ENCODE peak calls at places on chromosomes 6 and 20, in six cellular contexts. V is stimulated activated CD4-positive, alpha-beta T cell treated with anti-CD3 and anti-CD28 coated beads, Interleukin-4, amount 100 ng/mL, for 4 hours; S is progenitor cell of endocrine pancreas; K is stimulated activated CD8-positive, alpha-beta memory T cell treated with anti-CD3 and anti-CD28 coated beads, Interleukin-12 subunit alpha, Interleukin-12 subunit beta, amount 100 ng/mL, for 1 hour; Q is NCI-H1105; Z is GF-D8. I is an unnamed sample.

GRCh38 chr6:15296735-15297134 is 50.9 kb downstream of the JARID2 start:
- DNase-seq in Z (peak; percentile 69), Q (no peak), V (no peak), K (no peak), S (no peak), I (no peak)

GRCh38 chr20:4171538-4172116 is 156.3 kb upstream of the RNF24 start:
- DNase-seq in Q (no peak), Z (no peak), S (no peak), K (no peak), V (no peak), I (no peak)

GRCh38 chr6:40754481-40755045 is 167.4 kb upstream of the LRFN2 start:
- DNase-seq in Z (no peak), S (no peak), K (no peak), Q (no peak), V (no peak), I (no peak)

GRCh38 chr6:15310680-15311079 is 64.8 kb downstream of the JARID2 start:
- DNase-seq in S (no peak), Z (no peak), K (no peak), V (no peak), Q (no peak), I (no peak)

GRCh38 chr20:13274311-13274965 is 53.4 kb downstream of the ISM1 start:
- DNase-seq in Z (no peak), K (no peak), S (no peak), Q (peak; percentile 53), V (no peak), I (no peak)

GRCh38 chr6:75287424-75287823 is 2.8 kb upstream of the TMEM30A start:
- DNase-seq in Z (no peak), K (no peak), V (no peak), Q (no peak), S (no peak), I (no peak)

GRCh38 chr6:122008105-122009100 is 391.0 kb upstream of the HSF2 start:
- DNase-seq in K (no peak), Q (no peak), V (no peak), S (no peak), Z (no peak), I (no peak)

GRCh38 chr6:23013776-23014175 is 444.4 kb downstream of the HDGFL1 start:
- DNase-seq in S (no peak), K (no peak), Z (no peak), V (no peak), Q (no peak), I (no peak)

GRCh38 chr6:148969679-148970078 is 222.8 kb downstream of the UST start:
- DNase-seq in S (no peak), V (no peak), Z (no peak), Q (no peak), K (no peak), I (no peak)

GRCh38 chr6:5084787-5085637 is at the start of gene PPP1R3G:
- DNase-seq in K (no peak), S (no peak), Z (no peak), V (no peak), Q (peak; percentile 17), I (no peak)

GRCh38 chr6:1229808-1230207 is 82.1 kb upstream of the FOXQ1 start:
- DNase-seq in Z (no peak), S (no peak), Q (no peak), V (no peak), K (no peak), I (no peak)

GRCh38 chr6:156555117-156555516 is 222.1 kb upstream of the ARID1B start:
- DNase-seq in K (no peak), Z (no peak), Q (no peak), S (no peak), V (no peak), I (no peak)

GRCh38 chr6:85498596-85499258 is 48.8 kb downstream of the NT5E start:
- DNase-seq in S (no peak), Q (peak; percentile 43), V (no peak), K (no peak), Z (peak; percentile 66), I (no peak)

GRCh38 chr20:3340443-3340842 is 67.0 kb downstream of the DNAAF9 start:
- DNase-seq in V (no peak), Q (no peak), Z (peak; percentile 67), S (no peak), K (no peak), I (no peak)

GRCh38 chr20:24588725-24589340 is 119.4 kb downstream of the SYNDIG1 start:
- DNase-seq in S (no peak), Q (no peak), K (no peak), Z (no peak), V (no peak), I (no peak)

GRCh38 chr6:129236110-129236509 is 353.2 kb downstream of the LAMA2 start:
- DNase-seq in K (no peak), Q (no peak), S (no peak), V (no peak), Z (no peak), I (no peak)

GRCh38 chr6:105608711-105609374 is 206.0 kb upstream of the PREP start:
- DNase-seq in S (no peak), V (no peak), Z (no peak), K (no peak), Q (no peak), I (no peak)

GRCh38 chr20:51767018-51767866 is 948 bp downstream of the ATP9A start:
- DNase-seq in V (peak; percentile 39), Z (no peak), K (peak; percentile 2), Q (peak; percentile 95), S (peak; percentile 87), I (no peak)

GRCh38 chr6:56799966-56800365 is 154.9 kb upstream of the BEND6 start:
- DNase-seq in Z (no peak), K (no peak), S (no peak), Q (no peak), V (no peak), I (no peak)

GRCh38 chr6:1551236-1551635 is 58.5 kb upstream of the FOXC1 start:
- DNase-seq in S (no peak), K (no peak), Z (no peak), V (no peak), Q (no peak), I (no peak)

GRCh38 chr20:6664574-6664973 is 102.9 kb upstream of the BMP2 start:
- DNase-seq in V (no peak), Z (no peak), K (no peak), Q (no peak), S (no peak), I (no peak)

GRCh38 chr6:90458353-90459224 is 128.3 kb downstream of the MAP3K7 start:
- DNase-seq in S (no peak), V (peak; percentile 90), K (peak; percentile 38), Q (no peak), Z (no peak), I (no peak)

GRCh38 chr20:23094927-23095326 is 8.8 kb upstream of the CD93 start:
- DNase-seq in Q (no peak), S (no peak), K (no peak), Z (no peak), V (no peak), I (no peak)

GRCh38 chr6:108133594-108134179 is 32.1 kb upstream of the NR2E1 start:
- DNase-seq in K (no peak), V (no peak), Q (peak; percentile 75), S (peak; percentile 82), Z (no peak), I (no peak)

GRCh38 chr6:56040271-56040670 is 164.9 kb upstream of the BMP5 start:
- DNase-seq in Z (no peak), V (no peak), Q (no peak), K (no peak), S (no peak), I (no peak)

GRCh38 chr6:47915017-47915416 is 133.2 kb downstream of the OPN5 start:
- DNase-seq in K (no peak), Q (no peak), V (no peak), Z (no peak), S (no peak), I (no peak)

GRCh38 chr20:53023717-53024116 is 51.6 kb downstream of the TSHZ2 start:
- DNase-seq in K (no peak), S (no peak), V (no peak), Z (no peak), Q (no peak), I (no peak)

GRCh38 chr6:21922086-21922485 is 328.5 kb downstream of the SOX4 start:
- DNase-seq in Q (no peak), S (no peak), K (no peak), Z (no peak), V (no peak), I (no peak)